ENCODE peak calls at places on chromosomes 11 and 22, in eight cellular contexts. N is body of pancreas; M is NCI-H1930; F is NCI-H2081; U is CD8-positive, alpha-beta memory T cell; O is NCI-H2029 treated with DMSO at 0.1 percent for 48 hours; L is endothelial cell of umbilical vein; P is posterior cingulate gyrus. W is an unnamed sample.

GRCh38 chr11:60795291-60795690 is 10.2 kb downstream of the MS4A10 start:
- DNase-seq in N (no peak), M (no peak), F (no peak), U (no peak), O (no peak), L (no peak), P (no peak), W (no peak)

GRCh38 chr22:28822930-28823481 is 22.6 kb upstream of the XBP1 start:
- DNase-seq in N (peak; percentile 64), M (peak; percentile 92), F (peak; percentile 95), U (no peak), O (peak; percentile 87), L (no peak), P (no peak), W (no peak)

GRCh38 chr11:61281581-61282250 is 13.4 kb downstream of the VWCE start:
- DNase-seq in N (peak; percentile 39), M (no peak), F (no peak), U (no peak), O (peak; percentile 50), L (peak; percentile 46), P (no peak), W (peak; percentile 53)

GRCh38 chr22:30047364-30047738 is 32.9 kb upstream of the HORMAD2 start:
- DNase-seq in N (no peak), M (no peak), F (no peak), U (no peak), O (peak; percentile 23), L (no peak), P (no peak), W (peak; percentile 31)

GRCh38 chr11:12112731-12113130 is 2.3 kb downstream of the MICAL2 start:
- DNase-seq in N (no peak), M (no peak), F (no peak), U (no peak), O (no peak), L (no peak), P (no peak), W (no peak)

GRCh38 chr11:105202844-105203548 is 63.4 kb upstream of the CARD18 start:
- DNase-seq in N (peak; percentile 28), M (no peak), F (no peak), U (no peak), O (no peak), L (peak; percentile 16), P (no peak), W (peak; percentile 50)

GRCh38 chr11:102253018-102253775 is 64.1 kb upstream of the BIRC3 start:
- DNase-seq in N (no peak), M (no peak), F (no peak), U (no peak), O (peak; percentile 4), L (no peak), P (no peak), W (no peak)

GRCh38 chr22:24486501-24486921 is 8.6 kb upstream of the UPB1 start:
- DNase-seq in N (no peak), M (no peak), F (no peak), U (no peak), O (no peak), L (peak; percentile 77), P (no peak), W (peak; percentile 88)

GRCh38 chr11:2208691-2209369 is 37.2 kb upstream of the TH start:
- DNase-seq in N (peak; percentile 75), M (no peak), F (peak; percentile 24), U (no peak), O (no peak), L (no peak), P (no peak), W (no peak)

GRCh38 chr22:25153961-25154685 is 45.5 kb upstream of the CRYBB3 start:
- DNase-seq in N (peak; percentile 76), M (no peak), F (no peak), U (no peak), O (peak; percentile 29), L (peak; percentile 55), P (no peak), W (peak; percentile 68)

GRCh38 chr11:129644326-129644725 is 171.3 kb upstream of the TMEM45B start:
- DNase-seq in N (no peak), M (no peak), F (no peak), U (no peak), O (no peak), L (no peak), P (no peak), W (peak; percentile 84)

GRCh38 chr11:67406969-67407699 is 3.3 kb downstream of the TBC1D10C start:
- DNase-seq in N (no peak), M (no peak), F (no peak), U (no peak), O (no peak), L (no peak), P (peak; percentile 62), W (no peak)

GRCh38 chr22:39960791-39961746 is 872 bp downstream of the TMA7B start:
- DNase-seq in N (no peak), M (no peak), F (no peak), U (peak; percentile 45), O (no peak), L (no peak), P (no peak), W (peak; percentile 100)